ENCODE peak calls at places on chromosomes 5 and 9, in seven cellular contexts. C, W, J, M, F, H and Q are unnamed samples.

GRCh38 chr9:112605518-112605917 is 112.4 kb downstream of the INIP start:
- DNase-seq in C (no peak), W (no peak), J (no peak), M (no peak), F (no peak), H (no peak), Q (no peak)

GRCh38 chr5:14110680-14111079 is 32.5 kb upstream of the TRIO start:
- DNase-seq in C (no peak), W (peak), J (peak), M (no peak), F (no peak), H (peak), Q (peak)

GRCh38 chr9:137455361-137455991 is 3.7 kb downstream of the NSMF start:
- DNase-seq in C (peak), W (no peak), J (no peak), M (peak), F (no peak), H (no peak), Q (no peak)

GRCh38 chr5:51201024-51201423 is 182.2 kb upstream of the ISL1 start:
- DNase-seq in C (no peak), W (no peak), J (no peak), M (no peak), F (no peak), H (no peak), Q (no peak)

GRCh38 chr5:93956006-93956405 is 214.6 kb upstream of the POU5F2 start:
- DNase-seq in C (no peak), W (no peak), J (no peak), M (no peak), F (no peak), H (no peak), Q (no peak)

GRCh38 chr5:66647146-66647856 is 51.1 kb downstream of the MAST4 start:
- DNase-seq in C (peak), W (no peak), J (no peak), M (no peak), F (no peak), H (no peak), Q (peak)

GRCh38 chr9:2925016-2925415 is 81.1 kb upstream of the PUM3 start:
- DNase-seq in C (no peak), W (no peak), J (no peak), M (no peak), F (no peak), H (no peak), Q (no peak)

GRCh38 chr9:123073441-123073840 is 40.0 kb downstream of the GPR21 start:
- DNase-seq in C (no peak), W (no peak), J (no peak), M (no peak), F (peak), H (no peak), Q (no peak)

GRCh38 chr9:89996717-89997116 is 391.9 kb downstream of the GADD45G start:
- DNase-seq in C (peak), W (no peak), J (no peak), M (no peak), F (no peak), H (no peak), Q (no peak)

GRCh38 chr5:173753307-173754168 is 134.6 kb upstream of the CPEB4 start:
- DNase-seq in C (peak), W (peak), J (peak), M (no peak), F (peak), H (no peak), Q (no peak)

GRCh38 chr9:75482566-75482965 is 394.3 kb downstream of the OSTF1 start:
- DNase-seq in C (no peak), W (no peak), J (no peak), M (no peak), F (peak), H (peak), Q (no peak)
- TF ChIP-seq CTCF in C (no peak), W (no peak), J (no peak), M (peak), F (peak), H (no peak), Q (no peak)

DNA sequence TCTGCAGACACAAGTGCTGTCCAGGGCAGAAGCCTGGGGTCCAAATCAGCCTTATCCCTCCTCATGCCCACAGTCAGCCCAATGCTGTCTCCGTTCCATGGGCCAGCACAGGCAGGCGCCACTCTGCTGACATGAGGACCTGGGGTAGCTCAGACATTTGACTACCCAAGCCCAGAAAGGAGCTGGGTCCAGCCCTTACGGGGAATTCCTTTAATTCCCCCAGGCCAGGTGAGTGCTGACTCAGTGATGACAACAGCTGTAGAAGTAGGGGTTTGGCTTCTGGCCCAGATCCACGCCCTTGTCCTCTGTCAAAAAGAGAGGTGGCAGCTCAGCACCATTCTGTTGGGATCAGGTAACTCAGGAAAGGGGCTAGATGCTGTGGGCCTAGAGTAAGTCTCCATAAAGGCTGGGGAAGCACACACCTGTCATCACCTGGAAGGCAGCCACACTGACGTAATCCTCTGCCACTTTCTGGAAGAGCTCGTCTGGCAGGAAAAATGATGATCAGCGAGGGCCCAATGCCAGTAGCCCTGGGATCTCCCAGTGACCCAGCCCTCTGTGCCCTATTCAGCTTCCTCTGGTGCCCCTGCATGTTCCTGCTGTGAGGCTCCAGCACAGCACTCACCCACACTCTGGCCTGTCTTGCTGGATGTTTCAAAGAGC is 1.9 kb downstream of the RAB24 start:
- DNase-seq in C (peak), W (no peak), J (peak), M (peak), F (no peak), H (no peak), Q (no peak)
- H3K4me3 ChIP-seq in C (no peak), W (no peak), J (no peak), M (no peak), F (peak), H (no peak), Q (no peak)

GRCh38 chr9:37209431-37210386 is 89.3 kb downstream of the ZCCHC7 start:
- DNase-seq in C (no peak), W (no peak), J (no peak), M (no peak), F (peak), H (no peak), Q (no peak)
- TF ChIP-seq CTCF in C (no peak), W (peak), J (no peak), M (no peak), F (peak), H (peak), Q (peak)

DNA sequence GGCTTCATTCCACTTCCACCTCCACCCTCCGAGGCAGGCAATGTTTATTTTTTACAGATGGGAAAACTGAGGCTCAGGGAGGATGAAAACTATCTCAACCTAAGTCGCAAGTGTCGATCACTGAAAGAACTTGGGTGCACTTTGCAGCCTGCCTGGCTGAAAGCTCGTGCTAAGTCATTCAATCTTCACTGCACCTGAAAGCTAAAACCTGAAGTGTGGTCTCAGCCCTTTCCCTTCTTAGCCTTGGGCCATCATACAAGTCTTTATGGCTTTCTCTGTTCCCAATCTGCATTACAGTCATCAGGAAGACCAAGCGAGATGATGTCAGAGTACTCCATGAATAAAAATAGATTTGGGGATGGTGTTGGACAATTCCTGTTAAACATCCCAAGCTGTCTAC is 1.0 kb upstream of the TNFSF8 start:
- DNase-seq in C (no peak), W (no peak), J (no peak), M (no peak), F (no peak), H (no peak), Q (no peak)
- H3K4me3 ChIP-seq in C (no peak), W (no peak), J (no peak), M (no peak), F (no peak), H (no peak), Q (no peak)

GRCh38 chr9:34545497-34545896 is 22.7 kb upstream of the ENHO start:
- DNase-seq in C (no peak), W (no peak), J (no peak), M (peak), F (no peak), H (no peak), Q (no peak)

GRCh38 chr9:34544035-34544434 is 21.2 kb upstream of the ENHO start:
- DNase-seq in C (no peak), W (no peak), J (no peak), M (no peak), F (no peak), H (no peak), Q (no peak)

GRCh38 chr9:34541540-34541939 is 18.8 kb upstream of the ENHO start:
- DNase-seq in C (no peak), W (no peak), J (no peak), M (no peak), F (no peak), H (no peak), Q (no peak)

GRCh38 chr9:34536685-34537084 is 13.9 kb upstream of the ENHO start:
- DNase-seq in C (no peak), W (no peak), J (no peak), M (peak), F (no peak), H (no peak), Q (no peak)

DNA sequence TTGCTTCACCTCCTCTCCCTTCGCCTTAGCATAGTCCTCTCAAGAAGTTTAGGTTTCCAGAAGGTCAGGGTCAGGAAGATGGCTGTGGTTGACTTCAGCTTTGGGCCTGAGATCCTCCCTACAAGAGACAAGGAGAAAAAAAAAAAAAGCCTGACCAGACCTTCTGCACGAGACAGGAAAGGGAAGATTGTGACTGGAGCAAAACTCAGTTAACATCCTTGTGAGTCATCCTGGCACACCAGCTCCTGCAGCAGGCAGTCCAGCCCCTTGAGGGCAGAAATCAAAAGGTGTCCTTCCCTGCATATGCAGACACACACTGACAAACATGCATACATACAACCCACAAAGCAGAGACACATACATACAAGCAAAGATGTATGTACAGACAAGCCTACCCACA is 18.0 kb upstream of the ENHO start:
- DNase-seq in C (peak), W (peak), J (no peak), M (no peak), F (no peak), H (peak), Q (peak)
- TF ChIP-seq CTCF in C (no peak), W (no peak), J (no peak), M (no peak), F (no peak), H (peak), Q (no peak)

GRCh38 chr9:98442541-98442940 is 187.1 kb upstream of the TBC1D2 start:
- DNase-seq in C (no peak), W (no peak), J (no peak), M (no peak), F (no peak), H (no peak), Q (no peak)
- H3K4me3 ChIP-seq in C (no peak), W (no peak), J (no peak), M (no peak), F (no peak), H (no peak), Q (no peak)